ENCODE peak calls at places on chromosomes 1 and 21, in nine cellular contexts. V is fibroblast of lung, N is right cardiac atrium, J is mucosa of descending colon, A is IMR-90, O is left ventricle myocardium inferior, K is tibial nerve, T is pancreas, Q is uterus. U is an unnamed sample.

GRCh38 chr1:174405219-174405618 is 42.5 kb upstream of the GPR52 start:
- DNase-seq in V (no peak), N (no peak), J (no peak), A (no peak), O (no peak), K (no peak), T (no peak), Q (no peak), U (no peak)

GRCh38 chr1:209787551-209787950 is 3.2 kb upstream of the C1orf74 start:
- DNase-seq in V (no peak), N (peak; percentile 46), J (peak; percentile 59), A (peak; percentile 41), O (no peak), K (no peak), T (no peak), Q (no peak), U (no peak)

GRCh38 chr1:13517193-13517812 is 3.5 kb upstream of the LRRC38 start:
- DNase-seq in V (no peak), N (no peak), J (peak; percentile 6), A (no peak), O (no peak), K (no peak), T (no peak), Q (no peak), U (no peak)

GRCh38 chr21:33543505-33544129 is 779 bp downstream of the SON start:
- DNase-seq in V (no peak), N (no peak), J (peak; percentile 81), A (no peak), O (peak; percentile 71), K (peak; percentile 38), T (peak; percentile 76), Q (no peak), U (no peak)

GRCh38 chr1:42177551-42177981 is 13.0 kb upstream of the GUCA2A start:
- DNase-seq in V (peak; percentile 93), N (peak; percentile 67), J (peak; percentile 48), A (peak; percentile 89), O (no peak), K (no peak), T (no peak), Q (peak; percentile 87), U (no peak)

GRCh38 chr1:37038079-37038702 is 3.9 kb upstream of the GRIK3 start:
- DNase-seq in V (no peak), N (no peak), J (no peak), A (no peak), O (no peak), K (no peak), T (no peak), Q (no peak), U (no peak)

GRCh38 chr1:119015547-119015946 is 27.4 kb upstream of the TBX15 start:
- DNase-seq in V (no peak), N (no peak), J (no peak), A (no peak), O (no peak), K (no peak), T (no peak), Q (no peak), U (no peak)

GRCh38 chr21:27715131-27715530 is 748.2 kb upstream of the ADAMTS5 start:
- DNase-seq in V (no peak), N (no peak), J (no peak), A (no peak), O (no peak), K (no peak), T (no peak), Q (no peak), U (no peak)

GRCh38 chr1:20600156-20600555 is 11.3 kb downstream of the CDA start:
- DNase-seq in V (no peak), N (no peak), J (peak; percentile 43), A (no peak), O (no peak), K (no peak), T (no peak), Q (no peak), U (no peak)

GRCh38 chr1:11858968-11859871 is 475 bp upstream of the NPPB start:
- DNase-seq in V (peak; percentile 55), N (peak; percentile 76), J (peak; percentile 63), A (peak; percentile 49), O (peak; percentile 59), K (no peak), T (peak; percentile 89), Q (peak; percentile 43), U (peak; percentile 58)

GRCh38 chr1:240701412-240701811 is 89.5 kb upstream of the GREM2 start:
- DNase-seq in V (peak; percentile 82), N (no peak), J (no peak), A (peak; percentile 92), O (no peak), K (no peak), T (no peak), Q (no peak), U (no peak)

GRCh38 chr1:248696261-248696660 is 6.3 kb downstream of the OR14I1 start:
- DNase-seq in V (no peak), N (no peak), J (peak; percentile 72), A (no peak), O (no peak), K (no peak), T (no peak), Q (no peak), U (no peak)

GRCh38 chr1:56573311-56573710 is 6.1 kb downstream of the PLPP3 start:
- DNase-seq in V (no peak), N (no peak), J (peak; percentile 71), A (no peak), O (no peak), K (peak; percentile 34), T (no peak), Q (peak; percentile 49), U (no peak)
- H3K4me1 ChIP-seq in V (no peaks in the 10 kb centered on the region), N (peaks cover 12% of the 10 kb centered on the region), J (no peaks in the 10 kb centered on the region), A (peaks cover 21% of the 10 kb centered on the region), O (peaks cover 97% of the 10 kb centered on the region), K (peaks cover 33% of the 10 kb centered on the region), T (peaks cover 43% of the 10 kb centered on the region), Q (no peaks in the 10 kb centered on the region), U (no peaks in the 10 kb centered on the region)

GRCh38 chr1:226731257-226731893 is 7.7 kb downstream of the ITPKB start:
- DNase-seq in V (no peak), N (no peak), J (no peak), A (no peak), O (no peak), K (no peak), T (no peak), Q (no peak), U (no peak)
- H3K4me1 ChIP-seq in V (no peaks in the 10 kb centered on the region), N (peaks cover 6% of the 10 kb centered on the region), J (peaks cover 4% of the 10 kb centered on the region), A (peaks cover 2% of the 10 kb centered on the region), O (peaks cover 94% of the 10 kb centered on the region), K (peaks cover 36% of the 10 kb centered on the region), T (no peaks in the 10 kb centered on the region), Q (peaks cover 10% of the 10 kb centered on the region), U (peaks cover 80% of the 10 kb centered on the region)

GRCh38 chr1:236154671-236155398 is 12.5 kb downstream of the GPR137B start:
- DNase-seq in V (no peak), N (no peak), J (no peak), A (no peak), O (no peak), K (no peak), T (no peak), Q (no peak), U (no peak)

GRCh38 chr1:236151739-236152424 is 9.5 kb downstream of the GPR137B start:
- DNase-seq in V (no peak), N (no peak), J (no peak), A (no peak), O (peak; percentile 43), K (no peak), T (no peak), Q (no peak), U (no peak)

GRCh38 chr1:236155841-236156503 is 13.6 kb downstream of the GPR137B start:
- DNase-seq in V (no peak), N (no peak), J (no peak), A (no peak), O (no peak), K (no peak), T (no peak), Q (no peak), U (no peak)

GRCh38 chr1:236155399-236155767 is 13.0 kb downstream of the GPR137B start:
- DNase-seq in V (no peak), N (no peak), J (no peak), A (no peak), O (no peak), K (no peak), T (no peak), Q (no peak), U (no peak)

GRCh38 chr1:236154126-236154525 is 11.8 kb downstream of the GPR137B start:
- DNase-seq in V (no peak), N (no peak), J (no peak), A (no peak), O (no peak), K (no peak), T (no peak), Q (no peak), U (no peak)
- H3K4me1 ChIP-seq in V (no peaks in the 10 kb centered on the region), N (peaks cover 5% of the 10 kb centered on the region), J (no peaks in the 10 kb centered on the region), A (no peaks in the 10 kb centered on the region), O (peaks cover 45% of the 10 kb centered on the region), K (peaks cover 2% of the 10 kb centered on the region), T (no peaks in the 10 kb centered on the region), Q (no peaks in the 10 kb centered on the region), U (peaks cover 21% of the 10 kb centered on the region)

GRCh38 chr1:172912765-172913260 is 137.9 kb downstream of the TNFSF18 start:
- DNase-seq in V (no peak), N (no peak), J (no peak), A (no peak), O (no peak), K (no peak), T (no peak), Q (no peak), U (no peak)

GRCh38 chr1:172917972-172918371 is 132.8 kb downstream of the TNFSF18 start:
- DNase-seq in V (peak; percentile 94), N (no peak), J (no peak), A (peak; percentile 98), O (no peak), K (no peak), T (no peak), Q (no peak), U (no peak)

GRCh38 chr1:172914517-172915144 is 136.1 kb downstream of the TNFSF18 start:
- DNase-seq in V (peak; percentile 77), N (no peak), J (no peak), A (peak; percentile 92), O (no peak), K (no peak), T (no peak), Q (no peak), U (no peak)

GRCh38 chr1:172916126-172916525 is 134.6 kb downstream of the TNFSF18 start:
- DNase-seq in V (no peak), N (no peak), J (no peak), A (peak; percentile 49), O (no peak), K (no peak), T (no peak), Q (no peak), U (no peak)

GRCh38 chr1:172915276-172915675 is 135.5 kb downstream of the TNFSF18 start:
- DNase-seq in V (no peak), N (no peak), J (no peak), A (no peak), O (no peak), K (no peak), T (no peak), Q (no peak), U (no peak)
- H3K4me1 ChIP-seq in V (peaks cover 34% of the 10 kb centered on the region), N (no peaks in the 10 kb centered on the region), J (no peaks in the 10 kb centered on the region), A (peaks cover 25% of the 10 kb centered on the region), O (peaks cover 6% of the 10 kb centered on the region), K (no peaks in the 10 kb centered on the region), T (no peaks in the 10 kb centered on the region), Q (no peaks in the 10 kb centered on the region), U (no peaks in the 10 kb centered on the region)

U was measured in CD4-positive, alpha-beta memory T cell.